ENCODE peak calls at places on chromosomes 2 and 18, in six cellular contexts. One of them, this sample, is unnamed.

GRCh38 chr2:3465844-3466481 is 53.4 kb downstream of the ADI1 start:
- DNase-seq in IMR-90: peak
- DNase-seq in CD8-positive, alpha-beta T cell: no peak
- DNase-seq in tibial artery: no peak
- DNase-seq in suprapubic skin: no peak
- DNase-seq in fibroblast of lung: peak
- DNase-seq in this sample: peak

GRCh38 chr2:162073776-162074578 is at the start of gene DPP4:
- DNase-seq in CD8-positive, alpha-beta T cell: peak
- DNase-seq in fibroblast of lung: no peak
- DNase-seq in tibial artery: peak
- DNase-seq in suprapubic skin: no peak
- DNase-seq in IMR-90: peak
- DNase-seq in this sample: no peak

GRCh38 chr18:568731-569130 is 11.4 kb upstream of the CETN1 start:
- DNase-seq in tibial artery: no peak
- DNase-seq in fibroblast of lung: no peak
- DNase-seq in IMR-90: no peak
- DNase-seq in suprapubic skin: no peak
- DNase-seq in CD8-positive, alpha-beta T cell: no peak
- DNase-seq in this sample: no peak

GRCh38 chr2:23563673-23564617 is 179.0 kb downstream of the KLHL29 start:
- DNase-seq in tibial artery: peak
- DNase-seq in fibroblast of lung: peak
- DNase-seq in CD8-positive, alpha-beta T cell: no peak
- DNase-seq in suprapubic skin: no peak
- DNase-seq in IMR-90: peak
- DNase-seq in this sample: peak

GRCh38 chr2:167127135-167127534 is 238.9 kb downstream of the XIRP2 start:
- DNase-seq in IMR-90: peak
- DNase-seq in CD8-positive, alpha-beta T cell: no peak
- DNase-seq in tibial artery: no peak
- DNase-seq in fibroblast of lung: peak
- DNase-seq in suprapubic skin: no peak
- DNase-seq in this sample: peak

GRCh38 chr18:3392467-3392855 is 57.5 kb upstream of the TGIF1 start:
- DNase-seq in IMR-90: no peak
- DNase-seq in tibial artery: no peak
- DNase-seq in CD8-positive, alpha-beta T cell: no peak
- DNase-seq in fibroblast of lung: no peak
- DNase-seq in suprapubic skin: no peak
- DNase-seq in this sample: no peak

GRCh38 chr2:137659616-137660015 is 304.7 kb upstream of the HNMT start:
- DNase-seq in suprapubic skin: no peak
- DNase-seq in IMR-90: no peak
- DNase-seq in CD8-positive, alpha-beta T cell: no peak
- DNase-seq in tibial artery: no peak
- DNase-seq in fibroblast of lung: no peak
- DNase-seq in this sample: peak

GRCh38 chr2:240670950-240671349 is 11.7 kb downstream of the AQP12B start:
- DNase-seq in tibial artery: no peak
- DNase-seq in IMR-90: no peak
- DNase-seq in suprapubic skin: no peak
- DNase-seq in fibroblast of lung: no peak
- DNase-seq in CD8-positive, alpha-beta T cell: no peak
- DNase-seq in this sample: no peak

GRCh38 chr2:105744909-105745853 is at the start of gene NCK2:
- DNase-seq in suprapubic skin: no peak
- DNase-seq in IMR-90: peak
- DNase-seq in CD8-positive, alpha-beta T cell: no peak
- DNase-seq in tibial artery: no peak
- DNase-seq in fibroblast of lung: peak
- DNase-seq in this sample: no peak

GRCh38 chr2:10554961-10555809 is 107.1 kb upstream of the ODC1 start:
- DNase-seq in IMR-90: no peak
- DNase-seq in CD8-positive, alpha-beta T cell: no peak
- DNase-seq in tibial artery: no peak
- DNase-seq in suprapubic skin: peak
- DNase-seq in fibroblast of lung: no peak
- DNase-seq in this sample: no peak
- H3K27ac ChIP-seq in IMR-90: no peak
- H3K27ac ChIP-seq in CD8-positive, alpha-beta T cell: no peak
- H3K27ac ChIP-seq in tibial artery: no peak
- H3K27ac ChIP-seq in suprapubic skin: no peak
- H3K27ac ChIP-seq in fibroblast of lung: no peak
- H3K27ac ChIP-seq in this sample: no peak

GRCh38 chr2:99088017-99088416 is 53.5 kb upstream of the C2orf15 start:
- DNase-seq in suprapubic skin: no peak
- DNase-seq in tibial artery: no peak
- DNase-seq in fibroblast of lung: no peak
- DNase-seq in CD8-positive, alpha-beta T cell: no peak
- DNase-seq in IMR-90: no peak
- DNase-seq in this sample: no peak
- H3K4me3 ChIP-seq in suprapubic skin: no peak
- H3K4me3 ChIP-seq in tibial artery: no peak
- H3K4me3 ChIP-seq in fibroblast of lung: no peak
- H3K4me3 ChIP-seq in CD8-positive, alpha-beta T cell: no peak
- H3K4me3 ChIP-seq in IMR-90: no peak
- H3K4me3 ChIP-seq in this sample: no peak

DNA sequence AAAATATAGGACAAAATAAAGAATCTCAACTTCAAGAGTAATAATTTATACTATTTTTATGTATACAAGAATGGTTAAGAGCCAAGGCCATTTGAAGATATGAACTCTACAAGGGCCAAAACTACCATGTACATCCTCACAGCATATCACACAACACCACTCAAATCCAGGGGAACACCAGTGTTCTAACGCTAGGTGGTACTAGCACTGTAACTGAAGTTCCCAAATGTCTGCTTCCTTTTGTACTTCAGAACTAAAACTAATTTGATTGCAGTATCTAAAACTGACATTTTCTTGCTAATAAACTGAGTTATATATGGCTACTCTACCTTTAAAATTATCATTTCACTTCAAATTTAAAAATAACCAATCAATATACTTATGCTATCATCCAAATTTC is 47.0 kb downstream of the REV1 start:
- DNase-seq in IMR-90: peak
- DNase-seq in CD8-positive, alpha-beta T cell: no peak
- DNase-seq in fibroblast of lung: peak
- DNase-seq in suprapubic skin: no peak
- DNase-seq in tibial artery: no peak
- DNase-seq in this sample: no peak
- TF ChIP-seq CTCF in IMR-90: peak
- TF ChIP-seq CTCF in CD8-positive, alpha-beta T cell: no peak
- TF ChIP-seq CTCF in fibroblast of lung: peak
- TF ChIP-seq CTCF in suprapubic skin: no peak
- TF ChIP-seq CTCF in tibial artery: peak
- TF ChIP-seq CTCF in this sample: no peak

DNA sequence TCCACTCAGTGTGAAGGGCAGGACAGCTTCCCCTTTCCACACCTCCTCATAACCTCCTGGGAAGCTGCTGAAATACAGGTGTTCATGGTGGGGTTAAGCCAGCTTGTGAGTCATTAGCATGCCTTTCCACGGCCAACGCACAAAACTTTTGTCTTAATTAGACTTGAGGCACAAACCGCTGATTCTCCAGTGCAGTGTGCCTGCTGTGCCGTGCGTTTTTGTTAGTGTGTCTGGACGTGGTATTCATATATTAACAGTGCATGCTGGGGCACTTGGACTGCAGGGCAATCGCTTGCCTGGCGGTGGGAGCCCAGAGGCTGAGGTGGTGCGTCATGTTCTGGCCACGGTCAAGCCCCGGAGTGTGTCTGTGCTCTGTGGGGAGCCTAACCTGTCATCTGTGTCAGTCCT is 156.2 kb downstream of the SH3RF3 start:
- DNase-seq in IMR-90: peak
- DNase-seq in tibial artery: no peak
- DNase-seq in suprapubic skin: no peak
- DNase-seq in CD8-positive, alpha-beta T cell: no peak
- DNase-seq in fibroblast of lung: peak
- DNase-seq in this sample: peak
- H3K27ac ChIP-seq in IMR-90: no peak
- H3K27ac ChIP-seq in tibial artery: peak
- H3K27ac ChIP-seq in suprapubic skin: no peak
- H3K27ac ChIP-seq in CD8-positive, alpha-beta T cell: no peak
- H3K27ac ChIP-seq in fibroblast of lung: no peak
- H3K27ac ChIP-seq in this sample: no peak

DNA sequence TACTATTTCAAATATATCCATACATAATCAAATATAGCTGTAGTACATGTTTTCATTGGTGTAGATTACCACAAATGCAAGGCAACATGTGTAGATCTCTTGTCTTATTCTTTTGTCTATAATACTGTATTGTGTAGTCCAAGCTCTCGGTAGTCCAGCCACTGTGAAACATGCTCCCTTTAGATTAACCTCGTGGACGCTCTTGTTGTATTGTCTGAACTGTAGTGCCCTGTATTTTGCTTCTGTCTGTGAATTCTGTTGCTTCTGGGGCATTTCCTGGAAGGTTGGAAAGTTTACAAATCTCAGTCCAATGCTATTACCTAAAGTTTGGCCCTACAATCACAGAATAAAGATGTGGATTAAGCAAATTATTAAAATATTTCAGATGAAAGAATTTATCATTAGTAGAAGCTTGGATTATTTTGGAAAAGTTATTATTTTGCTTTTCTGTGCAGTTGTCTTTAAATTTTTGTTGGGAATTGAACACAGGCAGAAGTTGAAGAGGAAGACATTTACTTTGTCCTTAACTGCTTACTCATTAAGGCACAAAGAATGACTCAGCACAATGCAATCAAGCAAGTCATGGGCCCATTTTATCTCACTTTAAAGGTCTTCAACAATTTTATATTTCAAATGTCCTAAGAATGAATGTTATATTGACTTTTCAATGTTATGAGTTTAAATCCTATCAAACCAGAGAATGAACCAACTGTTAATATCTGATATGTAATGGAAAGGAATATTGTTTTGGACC is 103.4 kb upstream of the CAVIN2 start:
- DNase-seq in CD8-positive, alpha-beta T cell: no peak
- DNase-seq in tibial artery: no peak
- DNase-seq in suprapubic skin: no peak
- DNase-seq in IMR-90: peak
- DNase-seq in fibroblast of lung: peak
- DNase-seq in this sample: peak
- H3K4me3 ChIP-seq in CD8-positive, alpha-beta T cell: no peak
- H3K4me3 ChIP-seq in tibial artery: no peak
- H3K4me3 ChIP-seq in suprapubic skin: no peak
- H3K4me3 ChIP-seq in IMR-90: no peak
- H3K4me3 ChIP-seq in fibroblast of lung: no peak
- H3K4me3 ChIP-seq in this sample: no peak

GRCh38 chr18:13823707-13824395 is at the start of gene MC5R:
- DNase-seq in tibial artery: no peak
- DNase-seq in CD8-positive, alpha-beta T cell: peak
- DNase-seq in fibroblast of lung: peak
- DNase-seq in IMR-90: peak
- DNase-seq in suprapubic skin: peak
- DNase-seq in this sample: peak
- TF ChIP-seq CTCF in tibial artery: peak
- TF ChIP-seq CTCF in CD8-positive, alpha-beta T cell: peak
- TF ChIP-seq CTCF in fibroblast of lung: peak
- TF ChIP-seq CTCF in IMR-90: peak
- TF ChIP-seq CTCF in suprapubic skin: peak
- TF ChIP-seq CTCF in this sample: peak

GRCh38 chr2:140659293-140659692 is 1471.5 kb downstream of the LRP1B start:
- DNase-seq in tibial artery: no peak
- DNase-seq in IMR-90: no peak
- DNase-seq in fibroblast of lung: no peak
- DNase-seq in CD8-positive, alpha-beta T cell: no peak
- DNase-seq in suprapubic skin: no peak
- DNase-seq in this sample: no peak
- H3K27ac ChIP-seq in tibial artery: no peak
- H3K27ac ChIP-seq in IMR-90: no peak
- H3K27ac ChIP-seq in fibroblast of lung: no peak
- H3K27ac ChIP-seq in CD8-positive, alpha-beta T cell: no peak
- H3K27ac ChIP-seq in suprapubic skin: no peak
- H3K27ac ChIP-seq in this sample: peak

GRCh38 chr18:44786697-44787096 is 106.0 kb downstream of the SETBP1 start:
- DNase-seq in tibial artery: no peak
- DNase-seq in IMR-90: no peak
- DNase-seq in CD8-positive, alpha-beta T cell: no peak
- DNase-seq in fibroblast of lung: no peak
- DNase-seq in suprapubic skin: no peak
- DNase-seq in this sample: no peak
- H3K4me3 ChIP-seq in tibial artery: peak
- H3K4me3 ChIP-seq in IMR-90: no peak
- H3K4me3 ChIP-seq in CD8-positive, alpha-beta T cell: no peak
- H3K4me3 ChIP-seq in fibroblast of lung: no peak
- H3K4me3 ChIP-seq in suprapubic skin: no peak
- H3K4me3 ChIP-seq in this sample: no peak

GRCh38 chr2:96116879-96117533 is 635 bp upstream of the ADRA2B start:
- DNase-seq in suprapubic skin: no peak
- DNase-seq in CD8-positive, alpha-beta T cell: peak
- DNase-seq in IMR-90: peak
- DNase-seq in tibial artery: no peak
- DNase-seq in fibroblast of lung: no peak
- DNase-seq in this sample: no peak
- TF ChIP-seq CTCF in suprapubic skin: peak
- TF ChIP-seq CTCF in CD8-positive, alpha-beta T cell: peak
- TF ChIP-seq CTCF in IMR-90: peak
- TF ChIP-seq CTCF in tibial artery: peak
- TF ChIP-seq CTCF in fibroblast of lung: peak
- TF ChIP-seq CTCF in this sample: peak

DNA sequence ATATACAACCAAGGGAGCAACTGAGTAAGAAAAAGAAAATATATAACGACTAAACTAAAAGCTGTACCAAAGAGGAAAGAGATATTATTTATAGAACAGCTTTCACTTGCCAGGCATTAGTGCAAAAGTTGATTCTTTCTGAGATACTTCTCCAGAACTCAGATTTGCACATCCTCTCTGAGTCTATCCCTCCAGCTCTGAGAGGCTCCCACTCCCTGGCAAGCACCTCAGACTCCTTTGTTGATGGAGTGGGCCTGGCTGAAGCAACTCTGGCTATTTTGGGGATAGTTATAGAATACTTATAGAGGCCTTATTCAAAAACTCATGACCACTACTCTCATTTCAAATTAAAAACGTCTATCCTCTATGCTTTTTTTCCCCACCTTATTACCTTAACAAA is 501.6 kb upstream of the TNP1 start:
- DNase-seq in tibial artery: no peak
- DNase-seq in IMR-90: peak
- DNase-seq in CD8-positive, alpha-beta T cell: no peak
- DNase-seq in fibroblast of lung: peak
- DNase-seq in suprapubic skin: no peak
- DNase-seq in this sample: no peak
- H3K27ac ChIP-seq in tibial artery: peak
- H3K27ac ChIP-seq in IMR-90: peak
- H3K27ac ChIP-seq in CD8-positive, alpha-beta T cell: no peak
- H3K27ac ChIP-seq in fibroblast of lung: peak
- H3K27ac ChIP-seq in suprapubic skin: peak
- H3K27ac ChIP-seq in this sample: no peak

This sample was measured in brain microvascular endothelial cell.